ENCODE peak calls at places on chromosome 9, in four cellular contexts. Y is progenitor cell of endocrine pancreas, M is psoas muscle, N is DND-41. E is an unnamed sample.

GRCh38 chr9:111815200-111816070 is 20.7 kb upstream of the SHOC1 start:
- DNase-seq in Y (no peak), M (no peak), N (no peak), E (no peak)

GRCh38 chr9:122007837-122008236 is 85.3 kb downstream of the TTLL11 start:
- DNase-seq in Y (no peak), M (no peak), N (no peak), E (no peak)

GRCh38 chr9:79020266-79020665 is 551.5 kb upstream of the TLE4 start:
- DNase-seq in Y (no peak), M (no peak), N (no peak), E (no peak)

GRCh38 chr9:109098221-109098959 is 21.4 kb downstream of the TMEM245 start:
- DNase-seq in Y (no peak), M (no peak), N (no peak), E (no peak)

GRCh38 chr9:136363606-136364368 is at the start of gene DNLZ:
- DNase-seq in Y (peak), M (peak), N (peak), E (no peak)

GRCh38 chr9:81058776-81059175 is 630.6 kb downstream of the TLE1 start:
- DNase-seq in Y (no peak), M (no peak), N (no peak), E (no peak)

GRCh38 chr9:35618854-35619799 is 914 bp upstream of the CD72 start:
- DNase-seq in Y (no peak), M (peak), N (peak), E (peak)

GRCh38 chr9:126849811-126850210 is 10.6 kb upstream of the ZBTB34 start:
- DNase-seq in Y (no peak), M (no peak), N (no peak), E (no peak)

GRCh38 chr9:136547508-136548215 is 1.8 kb upstream of the NOTCH1 start:
- DNase-seq in Y (no peak), M (no peak), N (no peak), E (no peak)

GRCh38 chr9:12503606-12504122 is 189.5 kb upstream of the TYRP1 start:
- DNase-seq in Y (no peak), M (no peak), N (no peak), E (no peak)

GRCh38 chr9:111524731-111525055 is 286 bp upstream of the ZNF483 start:
- DNase-seq in Y (no peak), M (no peak), N (no peak), E (no peak)

GRCh38 chr9:89352874-89353649 is 34.8 kb downstream of the SECISBP2 start:
- DNase-seq in Y (no peak), M (no peak), N (no peak), E (no peak)

GRCh38 chr9:109277451-109277850 is 43.4 kb downstream of the EPB41L4B start:
- DNase-seq in Y (no peak), M (peak), N (no peak), E (no peak)

GRCh38 chr9:116998305-116998704 is 311.2 kb downstream of the TRIM32 start:
- DNase-seq in Y (peak), M (no peak), N (peak), E (no peak)

GRCh38 chr9:13160051-13160450 is 119.4 kb downstream of the MPDZ start:
- DNase-seq in Y (no peak), M (no peak), N (no peak), E (no peak)

GRCh38 chr9:120252248-120252647 is 327.7 kb downstream of the CDK5RAP2 start:
- DNase-seq in Y (no peak), M (no peak), N (no peak), E (no peak)

GRCh38 chr9:121059998-121060636 is 10.0 kb upstream of the C5 start:
- DNase-seq in Y (peak), M (no peak), N (peak), E (no peak)

GRCh38 chr9:84804948-84805694 is 135.6 kb downstream of the NTRK2 start:
- DNase-seq in Y (no peak), M (no peak), N (no peak), E (no peak)

GRCh38 chr9:126695186-126696090 is 81.7 kb downstream of the LMX1B start:
- DNase-seq in Y (no peak), M (peak), N (no peak), E (peak)

GRCh38 chr9:19967567-19968459 is 179.0 kb upstream of the SLC24A2 start:
- DNase-seq in Y (no peak), M (no peak), N (peak), E (no peak)

GRCh38 chr9:21591221-21592062 is 109.3 kb upstream of the IFNE start:
- DNase-seq in Y (no peak), M (peak), N (no peak), E (peak)

GRCh38 chr9:109349431-109349846 is 28.6 kb upstream of the EPB41L4B start:
- DNase-seq in Y (no peak), M (no peak), N (no peak), E (no peak)

GRCh38 chr9:4850611-4851010 is 57.9 kb downstream of the RCL1 start:
- DNase-seq in Y (no peak), M (no peak), N (no peak), E (no peak)

GRCh38 chr9:121369595-121370265 is at the start of gene STOM:
- DNase-seq in Y (no peak), M (peak), N (no peak), E (peak)

GRCh38 chr9:95508968-95509850 is 7.6 kb downstream of the PTCH1 start:
- DNase-seq in Y (peak), M (peak), N (no peak), E (no peak)

DNA sequence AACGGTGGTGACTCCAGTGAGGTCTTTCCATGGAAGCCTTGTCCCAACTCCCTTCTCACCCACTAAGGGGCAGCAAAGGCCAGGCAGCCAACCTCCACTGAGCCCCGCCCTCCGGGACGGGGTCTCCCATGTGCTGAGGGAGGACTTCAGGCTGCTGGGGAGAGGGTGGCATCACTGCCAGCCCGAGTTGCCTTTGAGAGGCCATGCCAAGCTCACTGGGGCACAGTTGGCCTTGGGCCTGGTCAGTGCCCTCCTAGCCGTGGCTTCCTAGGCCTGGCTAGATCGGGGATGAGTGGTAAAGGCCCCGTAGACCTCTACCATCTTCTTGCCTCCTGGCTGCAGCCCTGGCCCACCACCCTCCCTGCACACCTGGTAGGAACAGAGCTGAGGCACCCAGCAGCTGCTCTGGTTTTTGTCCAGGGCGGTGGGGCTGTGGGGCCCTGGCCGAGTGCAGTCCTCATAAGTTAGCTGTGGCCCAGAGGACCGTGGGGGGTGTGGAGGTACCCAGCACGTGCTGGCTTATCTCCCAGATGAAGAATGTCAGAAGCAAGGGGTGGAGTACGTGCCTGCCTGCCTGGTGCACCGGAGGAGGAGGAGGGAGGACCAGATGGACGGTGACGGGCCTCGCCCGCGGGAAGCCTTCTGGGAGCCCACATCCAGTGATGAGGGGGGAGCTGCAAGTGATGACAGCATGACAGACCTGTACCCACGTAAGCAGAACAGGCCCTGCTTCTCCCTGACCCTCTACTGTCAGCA is 3.2 kb downstream of the SURF2 start:
- DNase-seq in Y (no peak), M (no peak), N (no peak), E (no peak)
- TF ChIP-seq CTCF in Y (peak), M (peak), N (peak), E (peak)

GRCh38 chr9:105690742-105691141 is 3.6 kb upstream of the TMEM38B start:
- DNase-seq in Y (no peak), M (no peak), N (no peak), E (no peak)
- TF ChIP-seq CTCF in Y (peak), M (peak), N (peak), E (peak)

DNA sequence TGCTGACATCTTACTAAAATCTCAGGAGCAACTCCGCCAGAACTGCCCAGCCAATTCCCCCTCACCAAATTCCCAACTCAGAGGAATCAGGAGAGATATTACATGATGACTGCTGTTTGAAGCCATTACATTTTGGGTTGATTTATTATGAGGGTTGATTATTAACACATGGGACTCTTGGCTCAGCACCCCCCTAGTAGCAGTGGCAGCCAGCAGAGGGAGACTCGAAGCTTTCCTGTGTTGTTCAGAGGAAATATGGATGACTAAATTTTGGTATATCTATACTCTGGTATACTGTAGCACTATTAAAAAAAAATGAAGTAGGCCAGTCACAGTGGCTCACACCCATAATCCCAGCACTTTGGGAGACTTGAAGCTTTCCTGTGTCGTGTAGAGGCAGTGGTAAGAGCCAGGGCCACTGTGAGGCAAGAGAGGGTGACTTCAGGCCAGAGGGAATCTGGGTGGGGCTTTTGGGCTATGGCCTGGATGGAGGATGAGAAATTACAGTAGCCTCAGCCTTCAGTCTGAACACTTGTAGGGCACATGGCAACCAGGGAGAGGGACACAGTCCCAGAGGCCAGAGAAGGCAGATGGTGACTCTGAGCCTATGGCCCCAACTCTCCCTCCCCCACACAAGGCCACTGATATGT is 111.4 kb downstream of the LHX2 start:
- DNase-seq in Y (no peak), M (no peak), N (no peak), E (no peak)
- TF ChIP-seq CTCF in Y (peak), M (no peak), N (no peak), E (peak)

DNA sequence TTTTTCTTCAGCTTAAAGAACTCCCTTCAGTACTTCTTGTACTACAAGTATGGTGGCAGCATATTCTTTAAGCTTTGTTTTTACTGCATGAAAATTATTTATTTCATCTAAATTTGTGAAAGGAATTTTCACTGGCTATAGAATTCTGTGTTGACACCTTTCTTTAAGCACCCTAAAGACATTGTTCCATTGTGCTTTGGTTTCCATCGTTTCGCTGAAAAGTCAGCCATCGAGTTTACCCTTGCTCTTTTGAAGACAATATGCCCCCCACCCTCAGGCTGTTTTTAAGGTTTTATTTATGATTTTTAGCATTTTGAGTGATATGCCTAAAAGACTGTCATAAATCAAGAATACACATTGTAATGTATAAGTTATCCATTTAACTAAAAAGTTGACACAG is 27.3 kb upstream of the COL5A1 start:
- DNase-seq in Y (no peak), M (no peak), N (no peak), E (no peak)
- TF ChIP-seq CTCF in Y (no peak), M (no peak), N (no peak), E (no peak)

GRCh38 chr9:74770508-74771261 is 117.0 kb downstream of the TRPM6 start:
- DNase-seq in Y (peak), M (no peak), N (peak), E (no peak)

GRCh38 chr9:74773886-74774479 is 113.7 kb downstream of the TRPM6 start:
- DNase-seq in Y (peak), M (peak), N (peak), E (no peak)

GRCh38 chr9:74772126-74772525 is 115.6 kb downstream of the TRPM6 start:
- DNase-seq in Y (no peak), M (no peak), N (no peak), E (no peak)

GRCh38 chr9:74771672-74772071 is 116.0 kb downstream of the TRPM6 start:
- DNase-seq in Y (no peak), M (no peak), N (no peak), E (no peak)

GRCh38 chr9:74771262-74771585 is 116.5 kb downstream of the TRPM6 start:
- DNase-seq in Y (no peak), M (no peak), N (no peak), E (no peak)
- TF ChIP-seq CTCF in Y (no peak), M (peak), N (no peak), E (peak)

DNA sequence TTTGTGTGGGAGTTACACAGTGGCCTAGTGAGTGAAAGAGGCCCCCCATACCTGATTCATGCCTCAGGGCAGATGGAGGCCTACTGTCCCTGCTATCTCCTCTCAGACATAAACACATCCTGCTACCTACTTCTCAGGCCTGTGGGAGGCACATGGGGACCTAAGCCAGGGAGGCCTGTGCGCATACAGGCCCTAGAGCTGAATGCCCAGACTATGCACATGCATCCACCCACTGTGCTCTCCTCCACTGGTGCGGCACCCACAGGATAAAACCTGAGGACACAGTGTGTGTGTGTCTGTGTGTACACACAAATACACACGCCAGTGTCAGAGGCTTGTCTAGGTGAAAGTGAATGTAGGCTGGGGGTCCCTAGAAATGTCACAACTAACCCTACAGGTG is 1.4 kb downstream of the PAX5 start:
- DNase-seq in Y (no peak), M (no peak), N (no peak), E (no peak)
- TF ChIP-seq CTCF in Y (no peak), M (no peak), N (no peak), E (no peak)

DNA sequence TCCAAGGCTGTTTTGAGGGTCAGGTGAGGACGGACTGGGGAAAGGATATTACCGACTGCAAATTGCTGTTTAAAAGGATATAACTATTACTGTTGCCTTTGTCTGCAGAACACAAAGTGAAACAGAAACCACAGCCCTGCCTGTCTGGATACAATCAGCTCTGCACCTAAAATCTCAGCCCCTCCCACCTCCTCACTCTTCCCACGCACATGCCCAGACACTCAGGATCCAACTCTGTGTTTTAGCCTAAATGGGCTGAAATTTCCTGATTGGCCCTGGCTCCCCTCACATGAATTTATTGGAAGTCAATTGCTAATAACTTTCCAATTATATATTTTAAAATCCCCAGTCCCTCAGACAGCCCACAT is 176.3 kb upstream of the PPP1R26 start:
- DNase-seq in Y (no peak), M (no peak), N (no peak), E (no peak)
- TF ChIP-seq CTCF in Y (no peak), M (no peak), N (no peak), E (no peak)

GRCh38 chr9:91761362-91761761 is 188.7 kb downstream of the ROR2 start:
- DNase-seq in Y (no peak), M (no peak), N (no peak), E (no peak)
- TF ChIP-seq CTCF in Y (no peak), M (no peak), N (no peak), E (no peak)

GRCh38 chr9:112890106-112891081 is at the start of gene SLC46A2:
- DNase-seq in Y (peak), M (peak), N (no peak), E (peak)
- TF ChIP-seq CTCF in Y (no peak), M (no peak), N (no peak), E (no peak)

E was measured in chondrocyte.